ENCODE peak calls at places on chromosome 21, in nine cellular contexts. Y is HCT116, Z is sigmoid colon, H is breast epithelium, D is stomach, G is endothelial cell of umbilical vein, U is prostate gland, C is Panc1, S is GM23338. O is an unnamed sample.

GRCh38 chr21:42423197-42423675 is 19.5 kb downstream of the UBASH3A start:
- DNase-seq in Z (no peak), G (no peak), C (no peak), Y (no peak), U (no peak), H (no peak), S (no peak), D (no peak), O (no peak)

GRCh38 chr21:29307718-29308455 is 9.2 kb downstream of the BACH1 start:
- DNase-seq in C (no peak), D (no peak), U (no peak), Y (no peak), S (no peak), G (no peak), H (no peak), Z (no peak), O (no peak)

GRCh38 chr21:43778469-43779335 is 2.6 kb upstream of the CSTB start:
- DNase-seq in S (peak), Z (no peak), Y (no peak), G (no peak), U (no peak), H (no peak), D (no peak), C (peak), O (no peak)

GRCh38 chr21:25689226-25689625 is 45.5 kb downstream of the ATP5PF start:
- DNase-seq in U (no peak), G (no peak), Y (no peak), D (no peak), H (no peak), Z (no peak), C (no peak), S (no peak), O (no peak)

GRCh38 chr21:35578350-35578782 is 482.0 kb downstream of the SETD4 start:
- DNase-seq in Z (no peak), C (no peak), G (no peak), D (no peak), U (no peak), H (no peak), Y (no peak), S (no peak), O (no peak)

GRCh38 chr21:36005018-36005417 is 55.3 kb downstream of the SETD4 start:
- DNase-seq in Z (peak), H (no peak), S (peak), D (no peak), C (no peak), G (no peak), Y (no peak), U (no peak), O (no peak)

GRCh38 chr21:41622831-41623548 is 115.0 kb upstream of the TMPRSS2 start:
- DNase-seq in H (no peak), Y (no peak), U (no peak), D (no peak), Z (peak), S (no peak), G (no peak), C (no peak), O (no peak)

GRCh38 chr21:28444131-28444530 is 548.5 kb downstream of the LTN1 start:
- DNase-seq in H (no peak), C (no peak), D (no peak), S (no peak), Z (no peak), G (no peak), Y (no peak), U (no peak), O (no peak)

GRCh38 chr21:26790289-26790688 is 54.9 kb downstream of the ADAMTS1 start:
- DNase-seq in Z (no peak), Y (no peak), G (no peak), S (no peak), U (no peak), C (no peak), H (no peak), D (no peak), O (no peak)

GRCh38 chr21:22456241-22456640 is 1458.0 kb downstream of the NCAM2 start:
- DNase-seq in S (no peak), H (no peak), G (no peak), Z (no peak), Y (no peak), C (no peak), U (no peak), D (no peak), O (no peak)

GRCh38 chr21:40373760-40374159 is 473.2 kb downstream of the DSCAM start:
- DNase-seq in S (no peak), Z (no peak), Y (no peak), G (no peak), U (no peak), D (no peak), H (no peak), C (no peak), O (no peak)

GRCh38 chr21:37535672-37536071 is 169.1 kb downstream of the DYRK1A start:
- DNase-seq in Z (no peak), U (no peak), D (no peak), C (no peak), H (no peak), Y (no peak), S (no peak), G (no peak), O (no peak)

GRCh38 chr21:45643021-45643980 is at the start of gene PCBP3:
- DNase-seq in Z (peak), H (peak), C (no peak), U (peak), S (peak), G (peak), Y (peak), D (peak), O (peak)

GRCh38 chr21:46366091-46366490 is 42.1 kb downstream of the PCNT start:
- DNase-seq in U (no peak), Z (no peak), C (no peak), G (no peak), Y (no peak), S (no peak), H (no peak), D (no peak), O (no peak)

GRCh38 chr21:46334351-46335140 is 10.6 kb downstream of the PCNT start:
- DNase-seq in S (no peak), Y (no peak), C (no peak), Z (no peak), H (no peak), U (no peak), G (no peak), D (no peak), O (no peak)

GRCh38 chr21:42021751-42022430 is 11.7 kb upstream of the ZBTB21 start:
- DNase-seq in Z (peak), H (no peak), D (no peak), U (no peak), G (no peak), Y (no peak), C (no peak), S (peak), O (no peak)

GRCh38 chr21:46091631-46092025 is 6.3 kb upstream of the COL6A2 start:
- DNase-seq in Z (peak), H (no peak), C (no peak), Y (no peak), S (no peak), D (no peak), U (no peak), G (no peak), O (no peak)

GRCh38 chr21:43308101-43308500 is 118.8 kb downstream of the SIK1 start:
- DNase-seq in C (no peak), U (no peak), S (no peak), Y (no peak), Z (peak), G (no peak), H (no peak), D (no peak), O (no peak)

GRCh38 chr21:42079939-42080787 is 9.0 kb downstream of the UMODL1 start:
- DNase-seq in S (no peak), Z (no peak), D (no peak), G (no peak), C (no peak), H (no peak), Y (no peak), U (no peak), O (no peak)

GRCh38 chr21:37207441-37208009 is 59.6 kb downstream of the VPS26C start:
- DNase-seq in G (no peak), S (no peak), C (no peak), Z (no peak), D (no peak), Y (peak), U (peak), H (peak), O (peak)

GRCh38 chr21:34892196-34892595 is 156.9 kb downstream of the RUNX1 start:
- DNase-seq in C (no peak), G (peak), H (no peak), Z (no peak), Y (no peak), U (no peak), S (no peak), D (no peak), O (no peak)

GRCh38 chr21:29712818-29713217 is 227.0 kb downstream of the GRIK1 start:
- DNase-seq in D (no peak), U (no peak), G (no peak), C (no peak), Z (no peak), Y (no peak), H (no peak), S (no peak), O (no peak)

GRCh38 chr21:15797577-15798363 is 68.0 kb downstream of the USP25 start:
- DNase-seq in G (no peak), S (peak), Y (no peak), H (no peak), Z (no peak), D (no peak), U (no peak), C (no peak), O (no peak)
- TF ChIP-seq POLR2AphosphoS5 in G (no peak), S (no peak), Y (no peak), H (no peak), Z (no peak), D (no peak), U (no peak), C (no peak), O (no peak)

GRCh38 chr21:31176725-31177124 is 138.4 kb upstream of the KRTAP19-8 start:
- DNase-seq in Y (no peak), U (no peak), Z (no peak), D (no peak), C (no peak), S (no peak), H (no peak), G (no peak), O (no peak)

GRCh38 chr21:31176080-31176551 is 137.8 kb upstream of the KRTAP19-8 start:
- DNase-seq in C (no peak), S (no peak), Y (no peak), G (peak), Z (no peak), U (no peak), H (no peak), D (no peak), O (peak)

GRCh38 chr21:31172328-31172727 is 134.1 kb upstream of the KRTAP19-8 start:
- DNase-seq in H (no peak), Z (no peak), Y (no peak), C (no peak), G (no peak), U (no peak), S (no peak), D (no peak), O (no peak)

DNA sequence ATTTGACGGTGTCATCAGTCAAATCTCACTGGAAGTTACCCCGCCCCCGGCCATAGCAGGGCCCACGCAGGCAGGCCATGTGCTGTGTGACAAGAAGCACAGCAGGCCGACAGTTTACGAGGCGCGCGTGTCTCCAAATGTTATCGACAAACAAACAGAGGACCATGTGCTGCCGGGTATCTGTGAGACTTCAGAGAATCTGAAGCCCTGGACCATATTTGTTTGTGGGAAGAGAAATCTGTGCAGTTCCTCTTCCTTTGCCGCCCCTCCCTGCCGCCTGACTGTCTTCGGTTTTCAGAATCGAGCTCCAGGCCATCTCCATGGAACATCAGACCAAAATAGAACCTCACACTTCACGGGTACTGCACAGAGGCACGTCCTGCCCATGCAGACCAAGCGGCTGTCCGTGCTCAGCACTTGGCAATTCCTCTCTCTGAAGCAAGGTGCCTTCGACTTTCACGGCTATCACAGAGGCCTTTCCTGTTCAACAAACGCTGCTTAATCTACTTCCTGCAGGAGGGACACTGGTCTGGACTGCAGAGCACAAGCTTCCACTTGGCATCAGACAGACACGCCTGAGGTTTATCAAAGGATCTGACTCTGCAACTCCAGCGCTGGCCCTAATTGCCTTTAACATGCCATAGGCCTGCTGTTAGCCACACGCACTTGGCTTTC is 135.7 kb upstream of the KRTAP19-8 start:
- DNase-seq in U (no peak), G (peak), Y (no peak), D (peak), H (no peak), C (no peak), S (no peak), Z (no peak), O (peak)
- TF ChIP-seq POLR2AphosphoS5 in U (no peak), G (no peak), Y (no peak), D (peak), H (no peak), C (no peak), S (no peak), Z (no peak), O (no peak)

DNA sequence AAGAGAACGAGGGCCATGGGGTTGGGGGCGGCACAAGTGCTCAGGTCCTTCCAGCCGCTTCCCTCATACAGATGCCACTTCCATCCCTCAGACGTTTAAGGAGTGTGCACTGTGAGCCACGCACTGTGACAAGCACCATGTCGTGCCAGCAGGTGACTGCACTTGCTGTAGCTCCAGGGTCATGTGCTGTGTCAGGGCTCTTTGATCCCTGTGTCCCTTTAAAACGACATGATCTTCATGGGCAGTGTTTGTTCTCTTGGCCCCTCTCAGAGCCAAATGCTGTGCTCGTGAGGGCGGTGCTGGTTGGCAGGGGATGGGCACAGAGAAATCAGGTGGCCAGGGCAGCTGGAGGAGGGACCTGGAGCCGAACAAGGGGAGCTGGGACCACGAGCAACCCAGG is 19.9 kb downstream of the IL10RB start:
- DNase-seq in H (no peak), C (no peak), U (no peak), G (no peak), D (no peak), S (no peak), Y (no peak), Z (no peak), O (no peak)
- TF ChIP-seq POLR2AphosphoS5 in H (no peak), C (no peak), U (no peak), G (no peak), D (no peak), S (no peak), Y (no peak), Z (no peak), O (no peak)

GRCh38 chr21:38990424-38990794 is 184.7 kb downstream of the ETS2 start:
- DNase-seq in D (peak), U (no peak), C (no peak), Z (peak), Y (no peak), G (no peak), H (no peak), S (peak), O (peak)

GRCh38 chr21:38989097-38989744 is 183.5 kb downstream of the ETS2 start:
- DNase-seq in C (no peak), D (no peak), Y (no peak), Z (no peak), H (no peak), U (no peak), S (no peak), G (no peak), O (no peak)

GRCh38 chr21:38987551-38988210 is 182.0 kb downstream of the ETS2 start:
- DNase-seq in D (no peak), H (no peak), G (no peak), C (no peak), S (no peak), U (no peak), Y (no peak), Z (peak), O (no peak)

GRCh38 chr21:38988211-38989096 is 182.7 kb downstream of the ETS2 start:
- DNase-seq in S (no peak), C (no peak), G (no peak), H (no peak), U (peak), D (no peak), Y (no peak), Z (peak), O (no peak)

DNA sequence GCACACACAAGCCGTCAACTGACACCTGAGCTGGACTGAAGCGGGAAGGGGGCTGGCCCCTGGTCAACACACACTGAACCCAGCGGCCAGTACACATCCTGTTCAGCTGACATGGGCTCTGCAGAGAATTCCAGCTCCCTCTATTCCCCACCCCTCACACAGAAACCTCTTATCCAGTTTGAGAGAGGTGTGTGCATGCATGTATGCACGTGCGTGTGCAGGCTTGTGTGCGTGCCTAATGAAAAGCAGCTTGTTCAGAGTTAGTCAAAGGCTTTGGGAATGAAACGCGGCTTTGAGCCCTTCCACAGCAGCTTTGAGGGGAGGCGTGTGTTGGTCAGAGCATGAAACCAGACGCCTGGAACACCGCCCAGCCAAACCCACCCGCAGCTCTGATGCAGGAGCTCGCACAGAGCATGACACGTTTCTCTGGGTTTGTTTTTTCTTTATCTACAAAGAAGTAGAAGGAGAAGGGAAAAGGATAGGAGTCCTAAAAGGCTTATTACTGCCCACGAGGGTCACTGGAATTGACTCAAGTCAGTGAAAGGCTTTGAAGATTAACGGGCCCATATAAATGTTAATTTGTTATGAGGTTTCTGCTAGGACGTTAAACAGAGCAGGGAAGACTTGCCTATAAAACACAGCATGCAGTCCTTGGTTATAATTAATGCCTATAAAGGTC is 184.2 kb downstream of the ETS2 start:
- DNase-seq in D (peak), Z (peak), G (peak), S (no peak), Y (no peak), H (no peak), U (peak), C (no peak), O (peak)
- TF ChIP-seq POLR2AphosphoS5 in D (no peak), Z (peak), G (no peak), S (no peak), Y (no peak), H (no peak), U (peak), C (no peak), O (no peak)

O was measured in SK-N-SH.